ENCODE peak calls at places on chromosomes 16 and 17, in seven cellular contexts. One of them, this sample, is unnamed.
A peak's percentile ranks its signal among the peaks of the same experiment; 100 is the strongest.

GRCh38 chr17:10687497-10687896 is 9.8 kb downstream of the SCO1 start:
- DNase-seq in foreskin keratinocyte: no peak
- DNase-seq in MCF 10A: no peak
- DNase-seq in heart left ventricle: no peak
- DNase-seq in PC-9: no peak
- DNase-seq in stomach: no peak
- DNase-seq in ovary: no peak
- DNase-seq in this sample: no peak

GRCh38 chr17:83078378-83079339 is 750 bp upstream of the METRNL start:
- DNase-seq in ovary: no peak
- DNase-seq in heart left ventricle: no peak
- DNase-seq in MCF 10A: no peak
- DNase-seq in PC-9: peak; percentile 27
- DNase-seq in foreskin keratinocyte: no peak
- DNase-seq in stomach: no peak
- DNase-seq in this sample: no peak

GRCh38 chr17:17067277-17067676 is 25.0 kb downstream of the MPRIP start:
- DNase-seq in stomach: no peak
- DNase-seq in foreskin keratinocyte: no peak
- DNase-seq in MCF 10A: peak; percentile 37
- DNase-seq in heart left ventricle: no peak
- DNase-seq in PC-9: peak; percentile 49
- DNase-seq in ovary: no peak
- DNase-seq in this sample: no peak

GRCh38 chr17:5825717-5826330 is 241.5 kb upstream of the NLRP1 start:
- DNase-seq in foreskin keratinocyte: no peak
- DNase-seq in MCF 10A: no peak
- DNase-seq in stomach: no peak
- DNase-seq in PC-9: no peak
- DNase-seq in ovary: no peak
- DNase-seq in heart left ventricle: no peak
- DNase-seq in this sample: peak; percentile 54

GRCh38 chr16:22353933-22354541 is 20.4 kb downstream of the CDR2 start:
- DNase-seq in ovary: no peak
- DNase-seq in foreskin keratinocyte: no peak
- DNase-seq in MCF 10A: no peak
- DNase-seq in stomach: no peak
- DNase-seq in PC-9: no peak
- DNase-seq in heart left ventricle: no peak
- DNase-seq in this sample: no peak

GRCh38 chr17:57868007-57868774 is 18.3 kb upstream of the MRPS23 start:
- DNase-seq in MCF 10A: peak; percentile 93
- DNase-seq in foreskin keratinocyte: peak; percentile 92
- DNase-seq in heart left ventricle: peak; percentile 87
- DNase-seq in ovary: peak; percentile 86
- DNase-seq in PC-9: peak; percentile 79
- DNase-seq in stomach: peak; percentile 43
- DNase-seq in this sample: peak; percentile 95

GRCh38 chr16:2121853-2122252 is 13.8 kb downstream of the PKD1 start:
- DNase-seq in heart left ventricle: no peak
- DNase-seq in stomach: no peak
- DNase-seq in ovary: no peak
- DNase-seq in foreskin keratinocyte: no peak
- DNase-seq in MCF 10A: no peak
- DNase-seq in PC-9: no peak
- DNase-seq in this sample: no peak

GRCh38 chr16:64627781-64628180 is 494.1 kb downstream of the CDH11 start:
- DNase-seq in ovary: no peak
- DNase-seq in heart left ventricle: peak; percentile 68
- DNase-seq in MCF 10A: peak; percentile 78
- DNase-seq in stomach: no peak
- DNase-seq in foreskin keratinocyte: no peak
- DNase-seq in PC-9: no peak
- DNase-seq in this sample: no peak

GRCh38 chr16:11224894-11225676 is 30.9 kb downstream of the SOCS1 start:
- DNase-seq in foreskin keratinocyte: no peak
- DNase-seq in ovary: no peak
- DNase-seq in heart left ventricle: no peak
- DNase-seq in PC-9: no peak
- DNase-seq in MCF 10A: no peak
- DNase-seq in stomach: peak; percentile 47
- DNase-seq in this sample: no peak

GRCh38 chr17:10025976-10026785 is 121.1 kb upstream of the RCVRN start:
- DNase-seq in PC-9: no peak
- DNase-seq in heart left ventricle: no peak
- DNase-seq in MCF 10A: peak; percentile 4
- DNase-seq in ovary: no peak
- DNase-seq in stomach: no peak
- DNase-seq in foreskin keratinocyte: no peak
- DNase-seq in this sample: no peak

GRCh38 chr17:56011406-56012131 is 141.7 kb upstream of the ANKFN1 start:
- DNase-seq in heart left ventricle: no peak
- DNase-seq in stomach: no peak
- DNase-seq in PC-9: no peak
- DNase-seq in MCF 10A: no peak
- DNase-seq in foreskin keratinocyte: no peak
- DNase-seq in ovary: no peak
- DNase-seq in this sample: no peak

GRCh38 chr17:40349477-40350409 is 14.8 kb downstream of the GJD3 start:
- DNase-seq in MCF 10A: peak; percentile 94
- DNase-seq in ovary: no peak
- DNase-seq in stomach: peak; percentile 63
- DNase-seq in heart left ventricle: no peak
- DNase-seq in foreskin keratinocyte: peak; percentile 97
- DNase-seq in PC-9: no peak
- DNase-seq in this sample: peak; percentile 97

GRCh38 chr16:12366313-12366712 is 389.8 kb downstream of the SNX29 start:
- DNase-seq in foreskin keratinocyte: no peak
- DNase-seq in MCF 10A: no peak
- DNase-seq in stomach: no peak
- DNase-seq in PC-9: no peak
- DNase-seq in ovary: no peak
- DNase-seq in heart left ventricle: no peak
- DNase-seq in this sample: no peak

GRCh38 chr16:88295526-88296436 is 87.0 kb upstream of the ZNF469 start:
- DNase-seq in foreskin keratinocyte: no peak
- DNase-seq in heart left ventricle: no peak
- DNase-seq in stomach: no peak
- DNase-seq in PC-9: no peak
- DNase-seq in ovary: no peak
- DNase-seq in MCF 10A: no peak
- DNase-seq in this sample: no peak

GRCh38 chr17:40582328-40582901 is 17.1 kb upstream of the CCR7 start:
- DNase-seq in ovary: no peak
- DNase-seq in foreskin keratinocyte: peak; percentile 46
- DNase-seq in heart left ventricle: peak; percentile 86
- DNase-seq in MCF 10A: peak; percentile 94
- DNase-seq in PC-9: peak; percentile 43
- DNase-seq in stomach: peak; percentile 59
- DNase-seq in this sample: peak; percentile 91

GRCh38 chr17:64687959-64688358 is 25.9 kb upstream of the SMURF2 start:
- DNase-seq in ovary: no peak
- DNase-seq in stomach: no peak
- DNase-seq in foreskin keratinocyte: peak; percentile 75
- DNase-seq in MCF 10A: no peak
- DNase-seq in heart left ventricle: no peak
- DNase-seq in PC-9: no peak
- DNase-seq in this sample: peak; percentile 70

GRCh38 chr16:84503751-84504395 is 586 bp downstream of the MEAK7 start:
- DNase-seq in foreskin keratinocyte: no peak
- DNase-seq in ovary: no peak
- DNase-seq in heart left ventricle: peak; percentile 42
- DNase-seq in stomach: no peak
- DNase-seq in MCF 10A: peak; percentile 47
- DNase-seq in PC-9: peak; percentile 48
- DNase-seq in this sample: peak; percentile 55

GRCh38 chr16:48137822-48138221 is 18.0 kb downstream of the ABCC12 start:
- DNase-seq in stomach: no peak
- DNase-seq in foreskin keratinocyte: no peak
- DNase-seq in PC-9: no peak
- DNase-seq in heart left ventricle: no peak
- DNase-seq in MCF 10A: no peak
- DNase-seq in ovary: no peak
- DNase-seq in this sample: no peak

GRCh38 chr16:54287758-54288591 is 1.4 kb upstream of the IRX3 start:
- DNase-seq in stomach: no peak
- DNase-seq in MCF 10A: no peak
- DNase-seq in PC-9: peak; percentile 27
- DNase-seq in ovary: no peak
- DNase-seq in foreskin keratinocyte: no peak
- DNase-seq in heart left ventricle: no peak
- DNase-seq in this sample: no peak

GRCh38 chr17:76935331-76935730 is 67.1 kb downstream of the MGAT5B start:
- DNase-seq in MCF 10A: peak; percentile 38
- DNase-seq in ovary: no peak
- DNase-seq in PC-9: no peak
- DNase-seq in heart left ventricle: no peak
- DNase-seq in stomach: no peak
- DNase-seq in foreskin keratinocyte: peak; percentile 5
- DNase-seq in this sample: no peak

GRCh38 chr16:9578459-9578858 is 487.0 kb downstream of the HAPSTR1 start:
- DNase-seq in MCF 10A: no peak
- DNase-seq in PC-9: no peak
- DNase-seq in heart left ventricle: no peak
- DNase-seq in foreskin keratinocyte: no peak
- DNase-seq in ovary: no peak
- DNase-seq in stomach: no peak
- DNase-seq in this sample: peak; percentile 1

GRCh38 chr16:89489040-89489721 is 1.2 kb downstream of the ANKRD11 start:
- DNase-seq in PC-9: peak; percentile 73
- DNase-seq in ovary: peak; percentile 81
- DNase-seq in stomach: peak; percentile 86
- DNase-seq in heart left ventricle: peak; percentile 88
- DNase-seq in foreskin keratinocyte: peak; percentile 63
- DNase-seq in MCF 10A: peak; percentile 91
- DNase-seq in this sample: peak; percentile 93

DNA sequence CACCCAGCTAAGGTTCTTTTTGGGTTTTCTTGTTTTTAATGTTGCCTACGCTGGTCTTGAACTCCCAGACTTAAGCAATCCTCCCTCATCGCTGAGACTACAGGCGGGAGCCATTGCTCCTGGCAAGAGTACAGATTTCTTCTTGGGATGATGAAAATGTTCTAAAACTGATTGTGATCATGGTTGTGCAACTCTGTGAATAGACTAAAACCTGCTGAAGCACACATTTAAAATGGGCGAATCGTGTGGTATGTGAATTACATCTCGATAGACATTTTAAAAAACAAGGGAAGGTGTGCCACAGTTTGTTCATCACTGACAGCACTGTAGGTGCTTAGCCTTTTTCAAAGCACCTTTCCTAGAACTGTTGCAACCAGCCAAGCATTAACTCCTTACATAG is 48.8 kb upstream of the CDH3 start:
- DNase-seq in PC-9: no peak
- DNase-seq in stomach: no peak
- DNase-seq in MCF 10A: peak; percentile 66
- DNase-seq in ovary: no peak
- DNase-seq in foreskin keratinocyte: no peak
- DNase-seq in heart left ventricle: no peak
- DNase-seq in this sample: peak; percentile 55
- TF ChIP-seq CTCF in PC-9: no peak
- TF ChIP-seq CTCF in stomach: no peak
- TF ChIP-seq CTCF in MCF 10A: no peak
- TF ChIP-seq CTCF in ovary: no peak
- TF ChIP-seq CTCF in foreskin keratinocyte: no peak
- TF ChIP-seq CTCF in heart left ventricle: no peak
- TF ChIP-seq CTCF in this sample: no peak

DNA sequence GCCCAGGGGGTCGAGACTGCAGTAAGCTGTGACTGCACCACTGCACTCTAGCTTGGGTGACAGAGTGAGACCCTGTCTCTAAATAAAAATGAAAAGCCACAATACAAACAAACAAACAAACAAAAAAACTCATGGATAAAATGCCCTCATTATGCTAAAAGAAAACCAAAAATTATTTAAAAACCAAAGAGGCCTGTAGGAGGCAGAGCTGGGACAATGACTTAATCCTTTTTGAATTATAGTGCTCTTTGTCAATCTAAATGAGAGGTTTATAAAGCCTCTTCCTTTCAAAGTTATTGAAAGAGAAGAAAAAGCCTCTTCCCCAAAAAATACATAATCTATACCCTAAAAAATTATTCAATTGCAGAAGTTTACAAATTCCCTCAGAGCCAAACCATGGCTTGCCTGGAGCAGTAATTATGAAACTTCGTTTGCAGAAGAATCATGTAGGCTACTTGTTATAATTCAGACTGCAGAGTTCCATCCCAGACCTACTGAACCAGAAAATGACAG is 18.5 kb downstream of the CRLF3 start:
- DNase-seq in ovary: no peak
- DNase-seq in stomach: no peak
- DNase-seq in PC-9: no peak
- DNase-seq in foreskin keratinocyte: no peak
- DNase-seq in MCF 10A: no peak
- DNase-seq in heart left ventricle: no peak
- DNase-seq in this sample: no peak
- TF ChIP-seq CTCF in ovary: no peak
- TF ChIP-seq CTCF in stomach: no peak
- TF ChIP-seq CTCF in PC-9: peak; percentile 21
- TF ChIP-seq CTCF in foreskin keratinocyte: peak; percentile 46
- TF ChIP-seq CTCF in MCF 10A: no peak
- TF ChIP-seq CTCF in heart left ventricle: no peak
- TF ChIP-seq CTCF in this sample: no peak

DNA sequence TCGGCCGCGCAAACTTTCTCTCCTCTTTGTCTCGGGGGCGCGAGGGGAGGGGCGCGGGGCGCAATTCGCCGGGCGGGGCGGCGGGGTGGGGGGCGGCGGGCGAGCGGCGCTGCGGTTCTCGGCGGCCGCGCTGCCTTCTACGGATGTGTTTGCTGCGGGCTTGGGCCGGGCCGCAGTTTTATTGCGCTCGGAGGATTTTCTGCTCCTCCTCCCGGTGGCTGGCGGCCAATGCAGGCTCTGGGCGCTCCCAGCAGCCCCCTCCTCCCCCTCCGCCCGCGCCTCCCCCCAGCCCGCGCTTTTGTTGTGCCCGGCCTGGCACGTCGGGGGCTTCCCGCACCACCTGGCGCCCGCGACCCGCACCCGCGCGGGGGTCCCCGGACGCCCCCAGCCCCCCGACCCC is at the start of gene TIMP2:
- DNase-seq in MCF 10A: peak; percentile 66
- DNase-seq in heart left ventricle: peak; percentile 95
- DNase-seq in PC-9: peak; percentile 78
- DNase-seq in foreskin keratinocyte: no peak
- DNase-seq in stomach: peak; percentile 87
- DNase-seq in ovary: peak; percentile 95
- DNase-seq in this sample: peak; percentile 50
- TF ChIP-seq CTCF in MCF 10A: peak; percentile 25
- TF ChIP-seq CTCF in heart left ventricle: no peak
- TF ChIP-seq CTCF in PC-9: peak; percentile 22
- TF ChIP-seq CTCF in foreskin keratinocyte: peak; percentile 35
- TF ChIP-seq CTCF in stomach: no peak
- TF ChIP-seq CTCF in ovary: no peak
- TF ChIP-seq CTCF in this sample: peak; percentile 17

DNA sequence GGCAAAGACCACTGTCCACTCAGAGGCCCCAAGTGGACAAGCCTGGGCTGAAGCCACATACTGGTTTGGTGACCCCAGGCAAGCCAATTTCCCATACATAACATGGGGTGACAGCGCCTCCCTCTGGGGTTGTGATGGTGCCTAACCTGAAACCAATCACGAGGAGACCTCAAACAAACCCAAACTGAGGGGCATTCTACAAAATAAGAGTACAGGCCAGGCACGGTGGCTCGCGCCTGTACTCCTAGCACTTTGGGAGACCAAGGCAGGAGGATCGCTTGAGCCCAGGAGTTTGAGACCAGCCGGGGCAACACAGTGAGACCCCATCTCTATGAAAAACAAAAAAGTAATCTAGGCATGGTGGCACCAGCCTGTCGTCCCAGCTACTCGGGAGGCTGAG is 3.6 kb downstream of the P2RX5 start:
- DNase-seq in foreskin keratinocyte: no peak
- DNase-seq in PC-9: no peak
- DNase-seq in MCF 10A: no peak
- DNase-seq in stomach: no peak
- DNase-seq in heart left ventricle: peak; percentile 27
- DNase-seq in ovary: no peak
- DNase-seq in this sample: no peak
- TF ChIP-seq CTCF in foreskin keratinocyte: peak; percentile 27
- TF ChIP-seq CTCF in PC-9: no peak
- TF ChIP-seq CTCF in MCF 10A: no peak
- TF ChIP-seq CTCF in stomach: no peak
- TF ChIP-seq CTCF in heart left ventricle: no peak
- TF ChIP-seq CTCF in ovary: no peak
- TF ChIP-seq CTCF in this sample: no peak

This sample was measured in epithelial cell of esophagus.